ENCODE peak calls at places on chromosome 22, in four cellular contexts. One of them, this sample, is unnamed.

GRCh38 chr22:24164823-24165379 is 16.4 kb upstream of the SUSD2 start:
- DNase-seq in astrocyte of the spinal cord: no peak
- DNase-seq in fibroblast of mammary gland: no peak
- DNase-seq in right lobe of liver: no peak
- DNase-seq in this sample: no peak

GRCh38 chr22:31048570-31048969 is 32.5 kb upstream of the SMTN start:
- DNase-seq in fibroblast of mammary gland: no peak
- DNase-seq in right lobe of liver: no peak
- DNase-seq in astrocyte of the spinal cord: no peak
- DNase-seq in this sample: no peak

GRCh38 chr22:46984751-46985506 is 222.5 kb downstream of the TBC1D22A start:
- DNase-seq in astrocyte of the spinal cord: peak; percentile 74
- DNase-seq in right lobe of liver: no peak
- DNase-seq in fibroblast of mammary gland: peak; percentile 64
- DNase-seq in this sample: no peak

GRCh38 chr22:49548356-49549202 is 279.1 kb downstream of the BRD1 start:
- DNase-seq in fibroblast of mammary gland: no peak
- DNase-seq in astrocyte of the spinal cord: no peak
- DNase-seq in right lobe of liver: peak; percentile 30
- DNase-seq in this sample: no peak

GRCh38 chr22:35191412-35191811 is 65.9 kb upstream of the HMGXB4 start:
- DNase-seq in astrocyte of the spinal cord: peak; percentile 57
- DNase-seq in fibroblast of mammary gland: peak; percentile 30
- DNase-seq in right lobe of liver: no peak
- DNase-seq in this sample: no peak

GRCh38 chr22:47323518-47323917 is 561.1 kb downstream of the TBC1D22A start:
- DNase-seq in fibroblast of mammary gland: no peak
- DNase-seq in right lobe of liver: no peak
- DNase-seq in astrocyte of the spinal cord: no peak
- DNase-seq in this sample: no peak

GRCh38 chr22:24768537-24769374 is 5.8 kb downstream of the PIWIL3 start:
- DNase-seq in fibroblast of mammary gland: peak; percentile 60
- DNase-seq in right lobe of liver: no peak
- DNase-seq in astrocyte of the spinal cord: peak; percentile 56
- DNase-seq in this sample: peak; percentile 67

GRCh38 chr22:40534379-40535188 is 101.9 kb downstream of the MRTFA start:
- DNase-seq in astrocyte of the spinal cord: peak; percentile 71
- DNase-seq in right lobe of liver: no peak
- DNase-seq in fibroblast of mammary gland: peak; percentile 89
- DNase-seq in this sample: no peak

GRCh38 chr22:48824673-48825651 is 1002.7 kb downstream of the BRD1 start:
- DNase-seq in astrocyte of the spinal cord: no peak
- DNase-seq in right lobe of liver: peak; percentile 43
- DNase-seq in fibroblast of mammary gland: no peak
- DNase-seq in this sample: no peak

GRCh38 chr22:26672060-26672471 is 14.7 kb downstream of the MIAT start:
- DNase-seq in astrocyte of the spinal cord: no peak
- DNase-seq in fibroblast of mammary gland: no peak
- DNase-seq in right lobe of liver: no peak
- DNase-seq in this sample: no peak

GRCh38 chr22:43205748-43206514 is 19.0 kb upstream of the TTLL12 start:
- DNase-seq in astrocyte of the spinal cord: no peak
- DNase-seq in fibroblast of mammary gland: no peak
- DNase-seq in right lobe of liver: no peak
- DNase-seq in this sample: no peak

DNA sequence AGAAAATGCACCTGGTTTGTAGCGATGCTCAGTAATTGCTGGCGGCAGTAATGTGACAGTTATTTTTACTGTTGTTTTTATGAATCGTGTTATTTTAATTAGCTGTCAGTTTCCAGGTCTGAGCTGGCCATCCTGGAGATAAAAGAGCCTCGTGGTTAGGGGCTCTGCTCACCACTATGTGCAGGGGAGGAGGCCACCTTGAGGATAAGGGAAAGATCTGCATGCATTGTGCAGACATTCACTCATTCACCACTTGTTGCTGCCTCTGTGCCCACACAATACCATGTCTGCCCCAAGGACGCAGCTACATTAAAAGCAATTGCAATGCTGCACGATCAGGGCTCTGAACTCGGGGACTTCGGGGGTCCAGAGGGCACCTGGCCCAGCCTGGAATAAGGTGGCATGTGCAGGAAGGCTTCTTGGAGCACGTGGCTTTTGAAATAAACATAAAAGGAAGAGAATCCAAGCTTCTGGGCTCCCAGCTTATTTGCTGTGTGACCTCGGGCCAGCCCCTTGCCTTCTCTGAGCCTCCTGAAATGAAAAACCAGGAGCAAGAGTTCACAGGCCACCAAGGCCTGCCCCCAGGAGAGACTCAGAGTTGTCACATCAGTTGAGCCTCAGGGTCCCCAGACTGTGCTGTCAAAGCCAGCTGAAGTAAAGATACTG is 44.7 kb upstream of the SHISAL1 start:
- DNase-seq in astrocyte of the spinal cord: no peak
- DNase-seq in fibroblast of mammary gland: no peak
- DNase-seq in right lobe of liver: peak; percentile 31
- DNase-seq in this sample: no peak
- TF ChIP-seq CTCF in astrocyte of the spinal cord: peak; percentile 27
- TF ChIP-seq CTCF in fibroblast of mammary gland: no peak
- TF ChIP-seq CTCF in right lobe of liver: no peak
- TF ChIP-seq CTCF in this sample: no peak

GRCh38 chr22:37044634-37045625 is 6.6 kb upstream of the KCTD17 start:
- DNase-seq in astrocyte of the spinal cord: no peak
- DNase-seq in fibroblast of mammary gland: no peak
- DNase-seq in right lobe of liver: no peak
- DNase-seq in this sample: no peak

GRCh38 chr22:37043828-37044538 is 7.6 kb upstream of the KCTD17 start:
- DNase-seq in right lobe of liver: peak; percentile 91
- DNase-seq in fibroblast of mammary gland: peak; percentile 30
- DNase-seq in astrocyte of the spinal cord: no peak
- DNase-seq in this sample: peak; percentile 64

GRCh38 chr22:37046589-37046988 is 5.0 kb upstream of the KCTD17 start:
- DNase-seq in astrocyte of the spinal cord: no peak
- DNase-seq in right lobe of liver: no peak
- DNase-seq in fibroblast of mammary gland: no peak
- DNase-seq in this sample: no peak

GRCh38 chr22:37048133-37048532 is 3.4 kb upstream of the KCTD17 start:
- DNase-seq in astrocyte of the spinal cord: no peak
- DNase-seq in right lobe of liver: no peak
- DNase-seq in fibroblast of mammary gland: no peak
- DNase-seq in this sample: no peak

GRCh38 chr22:37045958-37046357 is 5.6 kb upstream of the KCTD17 start:
- DNase-seq in fibroblast of mammary gland: peak; percentile 46
- DNase-seq in right lobe of liver: no peak
- DNase-seq in astrocyte of the spinal cord: peak; percentile 29
- DNase-seq in this sample: no peak
- TF ChIP-seq CTCF in fibroblast of mammary gland: peak; percentile 63
- TF ChIP-seq CTCF in right lobe of liver: peak; percentile 44
- TF ChIP-seq CTCF in astrocyte of the spinal cord: peak; percentile 67
- TF ChIP-seq CTCF in this sample: peak; percentile 51

DNA sequence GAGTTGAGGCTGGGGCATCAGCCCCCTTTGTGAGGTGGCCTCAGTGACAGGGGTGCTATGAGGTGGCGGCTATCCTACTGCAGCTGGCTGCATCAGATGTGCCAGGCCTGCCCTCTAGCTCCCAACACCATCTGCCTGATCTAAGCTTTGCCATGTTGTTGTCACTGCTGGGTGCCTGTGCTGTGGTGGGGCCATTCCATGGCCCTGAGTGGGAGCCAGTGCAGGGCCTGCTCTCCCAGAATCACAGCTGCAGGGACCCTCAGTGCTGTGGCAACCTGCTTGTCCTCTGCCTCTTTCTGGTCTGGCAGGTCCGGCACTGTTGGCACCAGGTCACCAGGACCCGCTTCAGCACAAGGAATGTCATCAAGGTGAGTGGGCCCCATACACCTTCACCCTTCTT is 1.8 kb upstream of the SNU13 start:
- DNase-seq in astrocyte of the spinal cord: no peak
- DNase-seq in fibroblast of mammary gland: no peak
- DNase-seq in right lobe of liver: no peak
- DNase-seq in this sample: no peak
- TF ChIP-seq CTCF in astrocyte of the spinal cord: no peak
- TF ChIP-seq CTCF in fibroblast of mammary gland: no peak
- TF ChIP-seq CTCF in right lobe of liver: no peak
- TF ChIP-seq CTCF in this sample: no peak

GRCh38 chr22:45964926-45965564 is 11.9 kb downstream of the WNT7B start:
- DNase-seq in astrocyte of the spinal cord: no peak
- DNase-seq in fibroblast of mammary gland: no peak
- DNase-seq in right lobe of liver: no peak
- DNase-seq in this sample: no peak

GRCh38 chr22:45968003-45968650 is 8.8 kb downstream of the WNT7B start:
- DNase-seq in fibroblast of mammary gland: peak; percentile 82
- DNase-seq in astrocyte of the spinal cord: peak; percentile 78
- DNase-seq in right lobe of liver: no peak
- DNase-seq in this sample: no peak

GRCh38 chr22:45966892-45967365 is 10.0 kb downstream of the WNT7B start:
- DNase-seq in fibroblast of mammary gland: no peak
- DNase-seq in astrocyte of the spinal cord: no peak
- DNase-seq in right lobe of liver: no peak
- DNase-seq in this sample: no peak

GRCh38 chr22:45965565-45965962 is 11.4 kb downstream of the WNT7B start:
- DNase-seq in fibroblast of mammary gland: no peak
- DNase-seq in astrocyte of the spinal cord: no peak
- DNase-seq in right lobe of liver: no peak
- DNase-seq in this sample: no peak

DNA sequence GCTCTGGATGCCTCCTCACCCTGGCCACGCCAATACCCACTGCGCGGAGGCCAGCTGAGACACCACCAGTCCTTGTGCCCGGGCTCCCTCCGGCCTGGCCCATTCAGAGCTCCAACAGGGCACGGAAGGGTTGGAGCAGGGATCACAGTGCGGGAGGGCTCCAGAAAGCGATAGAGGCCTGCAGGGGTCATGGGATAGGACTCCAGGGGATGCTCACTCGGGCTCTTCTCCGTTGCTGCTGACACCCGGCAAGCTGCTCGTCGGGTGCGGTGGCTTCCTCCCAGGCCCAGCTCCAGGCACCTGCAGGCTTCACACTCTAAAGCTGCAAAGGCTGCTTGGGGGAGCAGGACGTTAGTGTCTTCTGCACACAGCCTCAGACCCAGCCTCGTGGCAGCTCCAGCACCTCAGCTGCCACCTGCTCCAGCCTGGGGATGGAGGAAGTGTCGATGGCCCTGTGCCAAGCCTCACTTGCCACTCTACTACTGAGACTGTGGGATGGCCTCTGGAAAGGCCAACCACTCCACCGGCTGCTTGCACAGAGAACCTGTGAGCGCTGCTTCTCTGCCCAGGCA is 10.6 kb downstream of the WNT7B start:
- DNase-seq in fibroblast of mammary gland: no peak
- DNase-seq in astrocyte of the spinal cord: no peak
- DNase-seq in right lobe of liver: no peak
- DNase-seq in this sample: no peak
- TF ChIP-seq CTCF in fibroblast of mammary gland: no peak
- TF ChIP-seq CTCF in astrocyte of the spinal cord: no peak
- TF ChIP-seq CTCF in right lobe of liver: no peak
- TF ChIP-seq CTCF in this sample: no peak

GRCh38 chr22:21626073-21626734 is 3.6 kb downstream of the YDJC start:
- DNase-seq in right lobe of liver: no peak
- DNase-seq in fibroblast of mammary gland: no peak
- DNase-seq in astrocyte of the spinal cord: no peak
- DNase-seq in this sample: no peak

GRCh38 chr22:21623402-21623970 is 6.3 kb downstream of the YDJC start:
- DNase-seq in fibroblast of mammary gland: no peak
- DNase-seq in right lobe of liver: no peak
- DNase-seq in astrocyte of the spinal cord: no peak
- DNase-seq in this sample: no peak

GRCh38 chr22:21624880-21625791 is 4.7 kb downstream of the YDJC start:
- DNase-seq in astrocyte of the spinal cord: no peak
- DNase-seq in fibroblast of mammary gland: no peak
- DNase-seq in right lobe of liver: no peak
- DNase-seq in this sample: no peak

GRCh38 chr22:21622624-21623401 is 7.0 kb downstream of the YDJC start:
- DNase-seq in right lobe of liver: no peak
- DNase-seq in fibroblast of mammary gland: no peak
- DNase-seq in astrocyte of the spinal cord: no peak
- DNase-seq in this sample: no peak

GRCh38 chr22:21624120-21624879 is 5.5 kb downstream of the YDJC start:
- DNase-seq in astrocyte of the spinal cord: no peak
- DNase-seq in right lobe of liver: no peak
- DNase-seq in fibroblast of mammary gland: peak; percentile 30
- DNase-seq in this sample: peak; percentile 65
- TF ChIP-seq CTCF in astrocyte of the spinal cord: peak; percentile 71
- TF ChIP-seq CTCF in right lobe of liver: no peak
- TF ChIP-seq CTCF in fibroblast of mammary gland: peak; percentile 50
- TF ChIP-seq CTCF in this sample: peak; percentile 45

DNA sequence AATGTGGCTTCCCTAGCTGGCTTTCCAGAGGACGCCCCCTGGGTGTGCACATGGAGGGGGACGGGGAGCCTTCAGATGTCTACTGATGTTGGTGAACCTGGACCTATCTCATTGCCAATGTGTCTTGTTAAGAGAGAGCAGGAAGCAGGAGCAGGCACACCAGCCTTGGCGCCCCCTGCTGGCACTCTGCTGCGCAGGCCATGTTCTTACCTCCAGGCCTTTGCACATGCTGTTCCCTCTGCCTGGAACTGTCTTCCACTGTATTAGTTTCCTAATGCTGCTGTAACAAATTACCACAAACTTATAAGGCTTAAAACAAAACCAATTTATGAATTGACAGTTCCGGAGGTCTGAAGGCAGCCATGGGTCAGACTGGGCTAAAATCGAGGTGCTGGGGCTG is 23.6 kb upstream of the MN1 start:
- DNase-seq in astrocyte of the spinal cord: no peak
- DNase-seq in fibroblast of mammary gland: peak; percentile 15
- DNase-seq in right lobe of liver: no peak
- DNase-seq in this sample: no peak
- TF ChIP-seq CTCF in astrocyte of the spinal cord: peak; percentile 46
- TF ChIP-seq CTCF in fibroblast of mammary gland: peak; percentile 40
- TF ChIP-seq CTCF in right lobe of liver: no peak
- TF ChIP-seq CTCF in this sample: peak; percentile 31

GRCh38 chr22:20180640-20181039 is 29.8 kb upstream of the CCDC188 start:
- DNase-seq in right lobe of liver: no peak
- DNase-seq in astrocyte of the spinal cord: no peak
- DNase-seq in fibroblast of mammary gland: no peak
- DNase-seq in this sample: no peak
- TF ChIP-seq CTCF in right lobe of liver: no peak
- TF ChIP-seq CTCF in astrocyte of the spinal cord: no peak
- TF ChIP-seq CTCF in fibroblast of mammary gland: no peak
- TF ChIP-seq CTCF in this sample: no peak

GRCh38 chr22:39013923-39014722 is at the start of gene APOBEC3C:
- DNase-seq in fibroblast of mammary gland: peak; percentile 88
- DNase-seq in astrocyte of the spinal cord: peak; percentile 85
- DNase-seq in right lobe of liver: peak; percentile 73
- DNase-seq in this sample: peak; percentile 58
- TF ChIP-seq CTCF in fibroblast of mammary gland: no peak
- TF ChIP-seq CTCF in astrocyte of the spinal cord: no peak
- TF ChIP-seq CTCF in right lobe of liver: no peak
- TF ChIP-seq CTCF in this sample: no peak